ENCODE peak calls at places on chromosomes 5 and 9, in nine cellular contexts. One of them, this sample, is unnamed.

GRCh38 chr5:178123094-178123986 is 7.5 kb upstream of the RMND5B start:
- DNase-seq in GM04504: no peak
- DNase-seq in aorta: no peak
- DNase-seq in substantia nigra: no peak
- DNase-seq in AG08396: no peak
- DNase-seq in NCI-H748 treated with DMSO at 0.1 percent for 48 hours: no peak
- DNase-seq in stimulated activated CD8-positive, alpha-beta memory T cell treated with anti-CD3 and anti-CD28 coated beads, Interleukin-2, amount 100 ng/mL, for 48 hours: no peak
- DNase-seq in HTR-8/SVneo: no peak
- DNase-seq in skeletal muscle cell: no peak
- DNase-seq in this sample: no peak

GRCh38 chr5:175738595-175739133 is 80.8 kb downstream of the HRH2 start:
- DNase-seq in stimulated activated CD8-positive, alpha-beta memory T cell treated with anti-CD3 and anti-CD28 coated beads, Interleukin-2, amount 100 ng/mL, for 48 hours: no peak
- DNase-seq in NCI-H748 treated with DMSO at 0.1 percent for 48 hours: no peak
- DNase-seq in GM04504: no peak
- DNase-seq in skeletal muscle cell: no peak
- DNase-seq in substantia nigra: no peak
- DNase-seq in AG08396: no peak
- DNase-seq in aorta: peak
- DNase-seq in HTR-8/SVneo: no peak
- DNase-seq in this sample: no peak

GRCh38 chr9:4519604-4520003 is 29.3 kb downstream of the SLC1A1 start:
- DNase-seq in skeletal muscle cell: no peak
- DNase-seq in stimulated activated CD8-positive, alpha-beta memory T cell treated with anti-CD3 and anti-CD28 coated beads, Interleukin-2, amount 100 ng/mL, for 48 hours: no peak
- DNase-seq in NCI-H748 treated with DMSO at 0.1 percent for 48 hours: no peak
- DNase-seq in aorta: no peak
- DNase-seq in GM04504: no peak
- DNase-seq in HTR-8/SVneo: no peak
- DNase-seq in substantia nigra: no peak
- DNase-seq in AG08396: no peak
- DNase-seq in this sample: no peak

GRCh38 chr5:9765421-9765820 is 135.3 kb upstream of the TAS2R1 start:
- DNase-seq in AG08396: peak
- DNase-seq in stimulated activated CD8-positive, alpha-beta memory T cell treated with anti-CD3 and anti-CD28 coated beads, Interleukin-2, amount 100 ng/mL, for 48 hours: no peak
- DNase-seq in skeletal muscle cell: peak
- DNase-seq in HTR-8/SVneo: no peak
- DNase-seq in substantia nigra: no peak
- DNase-seq in NCI-H748 treated with DMSO at 0.1 percent for 48 hours: no peak
- DNase-seq in aorta: no peak
- DNase-seq in GM04504: peak
- DNase-seq in this sample: no peak

GRCh38 chr5:135851186-135851906 is 16.9 kb downstream of the SLC25A48 start:
- DNase-seq in aorta: no peak
- DNase-seq in stimulated activated CD8-positive, alpha-beta memory T cell treated with anti-CD3 and anti-CD28 coated beads, Interleukin-2, amount 100 ng/mL, for 48 hours: no peak
- DNase-seq in HTR-8/SVneo: no peak
- DNase-seq in substantia nigra: peak
- DNase-seq in skeletal muscle cell: no peak
- DNase-seq in AG08396: no peak
- DNase-seq in GM04504: no peak
- DNase-seq in NCI-H748 treated with DMSO at 0.1 percent for 48 hours: no peak
- DNase-seq in this sample: no peak

GRCh38 chr5:132815454-132815853 is 2.4 kb downstream of the SOWAHA start:
- DNase-seq in HTR-8/SVneo: peak
- DNase-seq in NCI-H748 treated with DMSO at 0.1 percent for 48 hours: no peak
- DNase-seq in AG08396: peak
- DNase-seq in skeletal muscle cell: peak
- DNase-seq in GM04504: no peak
- DNase-seq in substantia nigra: no peak
- DNase-seq in stimulated activated CD8-positive, alpha-beta memory T cell treated with anti-CD3 and anti-CD28 coated beads, Interleukin-2, amount 100 ng/mL, for 48 hours: no peak
- DNase-seq in aorta: no peak
- DNase-seq in this sample: no peak

GRCh38 chr9:84122572-84122971 is 142.0 kb downstream of the RMI1 start:
- DNase-seq in substantia nigra: no peak
- DNase-seq in NCI-H748 treated with DMSO at 0.1 percent for 48 hours: no peak
- DNase-seq in AG08396: no peak
- DNase-seq in stimulated activated CD8-positive, alpha-beta memory T cell treated with anti-CD3 and anti-CD28 coated beads, Interleukin-2, amount 100 ng/mL, for 48 hours: no peak
- DNase-seq in HTR-8/SVneo: no peak
- DNase-seq in aorta: no peak
- DNase-seq in GM04504: no peak
- DNase-seq in skeletal muscle cell: no peak
- DNase-seq in this sample: no peak

GRCh38 chr5:138489705-138490104 is 24.4 kb downstream of the EGR1 start:
- DNase-seq in NCI-H748 treated with DMSO at 0.1 percent for 48 hours: no peak
- DNase-seq in GM04504: no peak
- DNase-seq in stimulated activated CD8-positive, alpha-beta memory T cell treated with anti-CD3 and anti-CD28 coated beads, Interleukin-2, amount 100 ng/mL, for 48 hours: no peak
- DNase-seq in aorta: peak
- DNase-seq in AG08396: no peak
- DNase-seq in substantia nigra: no peak
- DNase-seq in HTR-8/SVneo: no peak
- DNase-seq in skeletal muscle cell: no peak
- DNase-seq in this sample: no peak

GRCh38 chr9:26326473-26327044 is 566.0 kb downstream of the CAAP1 start:
- DNase-seq in skeletal muscle cell: no peak
- DNase-seq in substantia nigra: no peak
- DNase-seq in NCI-H748 treated with DMSO at 0.1 percent for 48 hours: no peak
- DNase-seq in GM04504: peak
- DNase-seq in aorta: no peak
- DNase-seq in stimulated activated CD8-positive, alpha-beta memory T cell treated with anti-CD3 and anti-CD28 coated beads, Interleukin-2, amount 100 ng/mL, for 48 hours: no peak
- DNase-seq in AG08396: peak
- DNase-seq in HTR-8/SVneo: peak
- DNase-seq in this sample: peak

GRCh38 chr5:151622367-151623097 is 31.4 kb upstream of the FAT2 start:
- DNase-seq in AG08396: no peak
- DNase-seq in stimulated activated CD8-positive, alpha-beta memory T cell treated with anti-CD3 and anti-CD28 coated beads, Interleukin-2, amount 100 ng/mL, for 48 hours: no peak
- DNase-seq in skeletal muscle cell: no peak
- DNase-seq in GM04504: no peak
- DNase-seq in aorta: no peak
- DNase-seq in HTR-8/SVneo: no peak
- DNase-seq in NCI-H748 treated with DMSO at 0.1 percent for 48 hours: peak
- DNase-seq in substantia nigra: no peak
- DNase-seq in this sample: no peak

GRCh38 chr5:155091063-155091648 is 77.6 kb downstream of the KIF4B start:
- DNase-seq in skeletal muscle cell: no peak
- DNase-seq in NCI-H748 treated with DMSO at 0.1 percent for 48 hours: no peak
- DNase-seq in aorta: no peak
- DNase-seq in stimulated activated CD8-positive, alpha-beta memory T cell treated with anti-CD3 and anti-CD28 coated beads, Interleukin-2, amount 100 ng/mL, for 48 hours: no peak
- DNase-seq in substantia nigra: no peak
- DNase-seq in GM04504: no peak
- DNase-seq in AG08396: no peak
- DNase-seq in HTR-8/SVneo: no peak
- DNase-seq in this sample: no peak

This sample was measured in SJCRH30.